ENCODE peak calls at places on chromosomes 6 and 20, in seven cellular contexts. One of them, this sample, is unnamed.

GRCh38 chr20:35120012-35120701 is 27.0 kb downstream of the EDEM2 start:
- DNase-seq in Calu3: peak
- DNase-seq in AG04450: peak
- DNase-seq in activated CD8-positive, alpha-beta T cell treated with anti-CD3 and anti-CD28 coated beads for 36 hours: peak
- DNase-seq in PC-9: peak
- DNase-seq in astrocyte of the spinal cord: peak
- DNase-seq in AG10803: no peak
- DNase-seq in this sample: no peak

GRCh38 chr6:143759666-143760065 is 81.9 kb downstream of the PHACTR2 start:
- DNase-seq in astrocyte of the spinal cord: no peak
- DNase-seq in PC-9: no peak
- DNase-seq in Calu3: no peak
- DNase-seq in AG10803: peak
- DNase-seq in AG04450: no peak
- DNase-seq in activated CD8-positive, alpha-beta T cell treated with anti-CD3 and anti-CD28 coated beads for 36 hours: no peak
- DNase-seq in this sample: no peak

GRCh38 chr6:18314317-18314997 is 50.1 kb upstream of the DEK start:
- DNase-seq in activated CD8-positive, alpha-beta T cell treated with anti-CD3 and anti-CD28 coated beads for 36 hours: no peak
- DNase-seq in PC-9: no peak
- DNase-seq in AG04450: no peak
- DNase-seq in astrocyte of the spinal cord: no peak
- DNase-seq in Calu3: no peak
- DNase-seq in AG10803: no peak
- DNase-seq in this sample: no peak

GRCh38 chr20:1178623-1179022 is 6.2 kb downstream of the TMEM74B start:
- DNase-seq in activated CD8-positive, alpha-beta T cell treated with anti-CD3 and anti-CD28 coated beads for 36 hours: no peak
- DNase-seq in astrocyte of the spinal cord: no peak
- DNase-seq in Calu3: no peak
- DNase-seq in AG10803: no peak
- DNase-seq in AG04450: no peak
- DNase-seq in PC-9: no peak
- DNase-seq in this sample: no peak

GRCh38 chr6:35371494-35372262 is 29.3 kb downstream of the PPARD start:
- DNase-seq in AG04450: no peak
- DNase-seq in astrocyte of the spinal cord: no peak
- DNase-seq in activated CD8-positive, alpha-beta T cell treated with anti-CD3 and anti-CD28 coated beads for 36 hours: no peak
- DNase-seq in AG10803: no peak
- DNase-seq in PC-9: no peak
- DNase-seq in Calu3: no peak
- DNase-seq in this sample: no peak

GRCh38 chr20:58025233-58025632 is 203.2 kb downstream of the ANKRD60 start:
- DNase-seq in AG10803: no peak
- DNase-seq in activated CD8-positive, alpha-beta T cell treated with anti-CD3 and anti-CD28 coated beads for 36 hours: no peak
- DNase-seq in Calu3: no peak
- DNase-seq in astrocyte of the spinal cord: no peak
- DNase-seq in AG04450: no peak
- DNase-seq in PC-9: no peak
- DNase-seq in this sample: no peak

GRCh38 chr20:32364554-32365208 is 6.5 kb downstream of the ASXL1 start:
- DNase-seq in AG04450: no peak
- DNase-seq in Calu3: no peak
- DNase-seq in astrocyte of the spinal cord: no peak
- DNase-seq in activated CD8-positive, alpha-beta T cell treated with anti-CD3 and anti-CD28 coated beads for 36 hours: no peak
- DNase-seq in PC-9: no peak
- DNase-seq in AG10803: no peak
- DNase-seq in this sample: no peak

GRCh38 chr6:131163886-131164285 is 28.6 kb downstream of the AKAP7 start:
- DNase-seq in activated CD8-positive, alpha-beta T cell treated with anti-CD3 and anti-CD28 coated beads for 36 hours: no peak
- DNase-seq in AG04450: no peak
- DNase-seq in Calu3: no peak
- DNase-seq in PC-9: no peak
- DNase-seq in astrocyte of the spinal cord: no peak
- DNase-seq in AG10803: no peak
- DNase-seq in this sample: no peak

GRCh38 chr6:87436435-87436834 is 28.7 kb downstream of the CFAP206 start:
- DNase-seq in AG10803: peak
- DNase-seq in astrocyte of the spinal cord: peak
- DNase-seq in PC-9: peak
- DNase-seq in activated CD8-positive, alpha-beta T cell treated with anti-CD3 and anti-CD28 coated beads for 36 hours: peak
- DNase-seq in AG04450: peak
- DNase-seq in Calu3: peak
- DNase-seq in this sample: peak

GRCh38 chr6:83962592-83962991 is 71.0 kb upstream of the MRAP2 start:
- DNase-seq in Calu3: no peak
- DNase-seq in astrocyte of the spinal cord: no peak
- DNase-seq in PC-9: no peak
- DNase-seq in AG04450: no peak
- DNase-seq in AG10803: no peak
- DNase-seq in activated CD8-positive, alpha-beta T cell treated with anti-CD3 and anti-CD28 coated beads for 36 hours: no peak
- DNase-seq in this sample: no peak

GRCh38 chr6:144712541-144712940 is 427.4 kb downstream of the UTRN start:
- DNase-seq in astrocyte of the spinal cord: no peak
- DNase-seq in AG10803: peak
- DNase-seq in AG04450: no peak
- DNase-seq in activated CD8-positive, alpha-beta T cell treated with anti-CD3 and anti-CD28 coated beads for 36 hours: no peak
- DNase-seq in Calu3: no peak
- DNase-seq in PC-9: no peak
- DNase-seq in this sample: peak

GRCh38 chr20:14553774-14554524 is 216.5 kb upstream of the FLRT3 start:
- DNase-seq in activated CD8-positive, alpha-beta T cell treated with anti-CD3 and anti-CD28 coated beads for 36 hours: no peak
- DNase-seq in AG04450: no peak
- DNase-seq in PC-9: no peak
- DNase-seq in AG10803: peak
- DNase-seq in Calu3: no peak
- DNase-seq in astrocyte of the spinal cord: peak
- DNase-seq in this sample: no peak

GRCh38 chr6:150560004-150560883 is 39.4 kb upstream of the PLEKHG1 start:
- DNase-seq in activated CD8-positive, alpha-beta T cell treated with anti-CD3 and anti-CD28 coated beads for 36 hours: no peak
- DNase-seq in astrocyte of the spinal cord: no peak
- DNase-seq in AG04450: no peak
- DNase-seq in PC-9: no peak
- DNase-seq in AG10803: no peak
- DNase-seq in Calu3: peak
- DNase-seq in this sample: no peak

GRCh38 chr20:1710484-1710883 is 52.9 kb upstream of the SIRPG start:
- DNase-seq in AG04450: no peak
- DNase-seq in AG10803: no peak
- DNase-seq in astrocyte of the spinal cord: no peak
- DNase-seq in PC-9: no peak
- DNase-seq in activated CD8-positive, alpha-beta T cell treated with anti-CD3 and anti-CD28 coated beads for 36 hours: no peak
- DNase-seq in Calu3: no peak
- DNase-seq in this sample: no peak

GRCh38 chr20:967796-968742 is 34.0 kb downstream of the RSPO4 start:
- DNase-seq in activated CD8-positive, alpha-beta T cell treated with anti-CD3 and anti-CD28 coated beads for 36 hours: peak
- DNase-seq in Calu3: peak
- DNase-seq in AG10803: peak
- DNase-seq in PC-9: no peak
- DNase-seq in AG04450: no peak
- DNase-seq in astrocyte of the spinal cord: peak
- DNase-seq in this sample: no peak

GRCh38 chr6:143498428-143498827 is 13.1 kb downstream of the FUCA2 start:
- DNase-seq in PC-9: no peak
- DNase-seq in AG10803: no peak
- DNase-seq in AG04450: no peak
- DNase-seq in activated CD8-positive, alpha-beta T cell treated with anti-CD3 and anti-CD28 coated beads for 36 hours: no peak
- DNase-seq in Calu3: no peak
- DNase-seq in astrocyte of the spinal cord: no peak
- DNase-seq in this sample: no peak

GRCh38 chr20:51420111-51420510 is 122.4 kb downstream of the NFATC2 start:
- DNase-seq in astrocyte of the spinal cord: no peak
- DNase-seq in AG10803: peak
- DNase-seq in Calu3: no peak
- DNase-seq in AG04450: no peak
- DNase-seq in PC-9: peak
- DNase-seq in activated CD8-positive, alpha-beta T cell treated with anti-CD3 and anti-CD28 coated beads for 36 hours: no peak
- DNase-seq in this sample: no peak

GRCh38 chr20:53354314-53354713 is 239.3 kb downstream of the ZNF217 start:
- DNase-seq in PC-9: no peak
- DNase-seq in astrocyte of the spinal cord: no peak
- DNase-seq in AG10803: no peak
- DNase-seq in activated CD8-positive, alpha-beta T cell treated with anti-CD3 and anti-CD28 coated beads for 36 hours: no peak
- DNase-seq in AG04450: no peak
- DNase-seq in Calu3: no peak
- DNase-seq in this sample: no peak

GRCh38 chr6:75397806-75398465 is 95.7 kb downstream of the FILIP1 start:
- DNase-seq in Calu3: no peak
- DNase-seq in AG04450: no peak
- DNase-seq in activated CD8-positive, alpha-beta T cell treated with anti-CD3 and anti-CD28 coated beads for 36 hours: no peak
- DNase-seq in PC-9: no peak
- DNase-seq in AG10803: peak
- DNase-seq in astrocyte of the spinal cord: peak
- DNase-seq in this sample: no peak

GRCh38 chr6:116779569-116780164 is 14.1 kb upstream of the FAM162B start:
- DNase-seq in astrocyte of the spinal cord: peak
- DNase-seq in Calu3: peak
- DNase-seq in AG10803: peak
- DNase-seq in AG04450: no peak
- DNase-seq in PC-9: no peak
- DNase-seq in activated CD8-positive, alpha-beta T cell treated with anti-CD3 and anti-CD28 coated beads for 36 hours: no peak
- DNase-seq in this sample: peak

GRCh38 chr6:105675715-105676397 is 273.0 kb upstream of the PREP start:
- DNase-seq in astrocyte of the spinal cord: peak
- DNase-seq in AG10803: peak
- DNase-seq in Calu3: no peak
- DNase-seq in PC-9: peak
- DNase-seq in activated CD8-positive, alpha-beta T cell treated with anti-CD3 and anti-CD28 coated beads for 36 hours: peak
- DNase-seq in AG04450: peak
- DNase-seq in this sample: peak

GRCh38 chr6:159966339-159966738 is 2.5 kb upstream of the IGF2R start:
- DNase-seq in PC-9: no peak
- DNase-seq in AG04450: no peak
- DNase-seq in AG10803: no peak
- DNase-seq in activated CD8-positive, alpha-beta T cell treated with anti-CD3 and anti-CD28 coated beads for 36 hours: no peak
- DNase-seq in Calu3: no peak
- DNase-seq in astrocyte of the spinal cord: no peak
- DNase-seq in this sample: no peak
- TF ChIP-seq CTCF in PC-9: no peak
- TF ChIP-seq CTCF in AG04450: no peak
- TF ChIP-seq CTCF in AG10803: no peak
- TF ChIP-seq CTCF in activated CD8-positive, alpha-beta T cell treated with anti-CD3 and anti-CD28 coated beads for 36 hours: no peak
- TF ChIP-seq CTCF in Calu3: no peak
- TF ChIP-seq CTCF in astrocyte of the spinal cord: no peak
- TF ChIP-seq CTCF in this sample: no peak

DNA sequence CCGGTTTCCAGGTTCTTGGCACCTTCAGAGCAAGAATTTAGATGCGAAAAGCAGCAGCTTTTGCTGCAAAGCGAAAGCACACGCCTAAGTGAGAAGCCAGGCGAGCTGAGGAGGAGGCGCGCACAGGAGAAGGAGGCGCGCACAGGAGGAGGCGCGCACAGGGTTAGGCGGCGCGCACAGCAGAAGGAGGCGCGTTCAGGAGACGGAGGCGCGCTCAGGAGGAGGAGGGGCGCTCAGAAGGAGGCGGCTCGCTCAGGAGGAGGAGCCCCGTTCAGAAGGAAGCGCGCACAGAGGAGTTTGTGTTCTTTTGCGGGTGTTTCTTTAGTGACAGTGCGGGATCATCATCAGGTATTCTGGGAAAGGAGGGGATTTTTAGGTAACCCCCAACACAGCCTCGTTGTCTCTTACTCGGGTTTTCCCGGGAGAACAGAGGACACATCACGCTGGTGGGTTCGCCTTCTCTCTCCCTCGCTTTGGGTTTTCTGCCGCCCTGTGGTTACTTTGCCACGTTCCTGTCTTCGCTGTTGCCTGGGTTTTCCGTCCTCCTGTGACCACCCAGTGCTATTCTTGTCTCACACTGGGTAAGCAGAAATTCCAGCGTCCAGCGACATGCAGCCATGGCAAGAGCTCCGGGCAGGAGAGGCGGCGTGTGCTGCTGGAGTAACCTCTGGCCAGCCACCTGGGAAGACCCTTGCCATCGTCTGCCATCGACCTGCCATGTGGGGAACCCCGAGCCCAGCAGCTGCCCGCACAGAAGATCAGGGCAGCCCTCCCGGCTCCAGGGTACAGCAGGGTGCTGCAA is 47.0 kb downstream of the WDR27 start:
- DNase-seq in PC-9: no peak
- DNase-seq in Calu3: peak
- DNase-seq in AG10803: peak
- DNase-seq in AG04450: peak
- DNase-seq in activated CD8-positive, alpha-beta T cell treated with anti-CD3 and anti-CD28 coated beads for 36 hours: peak
- DNase-seq in astrocyte of the spinal cord: peak
- DNase-seq in this sample: peak
- TF ChIP-seq CTCF in PC-9: no peak
- TF ChIP-seq CTCF in Calu3: no peak
- TF ChIP-seq CTCF in AG10803: peak
- TF ChIP-seq CTCF in AG04450: peak
- TF ChIP-seq CTCF in activated CD8-positive, alpha-beta T cell treated with anti-CD3 and anti-CD28 coated beads for 36 hours: no peak
- TF ChIP-seq CTCF in astrocyte of the spinal cord: peak
- TF ChIP-seq CTCF in this sample: peak

DNA sequence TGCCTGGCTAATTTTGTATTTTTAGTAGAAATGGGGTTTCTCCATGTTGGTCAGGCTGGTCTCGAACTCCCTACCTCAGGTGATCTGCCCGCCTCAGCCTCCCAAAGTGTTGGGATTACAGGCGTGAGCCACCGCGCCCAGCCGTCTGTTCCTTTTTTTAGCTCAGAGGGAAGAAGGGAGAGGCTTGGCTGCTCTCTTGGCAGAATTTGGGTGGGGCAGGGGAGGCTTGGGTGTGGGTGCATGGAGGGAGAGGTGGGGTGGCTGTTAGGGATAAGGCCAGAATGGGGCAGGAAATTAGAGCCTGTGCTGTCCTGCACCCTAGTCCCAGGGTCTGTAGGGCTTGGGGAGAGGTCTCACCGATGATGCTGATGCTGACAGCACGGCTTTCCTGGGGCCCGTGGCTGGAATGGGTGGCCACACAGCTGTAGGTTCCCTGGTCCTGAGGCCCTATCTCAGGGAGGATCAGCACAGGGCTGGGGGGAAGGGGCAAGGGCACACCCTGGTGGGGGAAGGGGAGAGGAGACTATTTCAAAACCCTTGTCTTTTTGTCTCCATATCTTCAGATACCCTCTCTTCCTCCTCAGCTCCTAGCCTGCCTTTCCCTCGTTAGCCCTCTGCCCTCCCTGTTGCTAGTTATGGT is 2.0 kb downstream of the AGER start:
- DNase-seq in astrocyte of the spinal cord: no peak
- DNase-seq in AG04450: no peak
- DNase-seq in Calu3: no peak
- DNase-seq in PC-9: no peak
- DNase-seq in activated CD8-positive, alpha-beta T cell treated with anti-CD3 and anti-CD28 coated beads for 36 hours: no peak
- DNase-seq in AG10803: no peak
- DNase-seq in this sample: no peak
- TF ChIP-seq CTCF in astrocyte of the spinal cord: no peak
- TF ChIP-seq CTCF in AG04450: no peak
- TF ChIP-seq CTCF in Calu3: no peak
- TF ChIP-seq CTCF in PC-9: no peak
- TF ChIP-seq CTCF in activated CD8-positive, alpha-beta T cell treated with anti-CD3 and anti-CD28 coated beads for 36 hours: no peak
- TF ChIP-seq CTCF in AG10803: no peak
- TF ChIP-seq CTCF in this sample: no peak

DNA sequence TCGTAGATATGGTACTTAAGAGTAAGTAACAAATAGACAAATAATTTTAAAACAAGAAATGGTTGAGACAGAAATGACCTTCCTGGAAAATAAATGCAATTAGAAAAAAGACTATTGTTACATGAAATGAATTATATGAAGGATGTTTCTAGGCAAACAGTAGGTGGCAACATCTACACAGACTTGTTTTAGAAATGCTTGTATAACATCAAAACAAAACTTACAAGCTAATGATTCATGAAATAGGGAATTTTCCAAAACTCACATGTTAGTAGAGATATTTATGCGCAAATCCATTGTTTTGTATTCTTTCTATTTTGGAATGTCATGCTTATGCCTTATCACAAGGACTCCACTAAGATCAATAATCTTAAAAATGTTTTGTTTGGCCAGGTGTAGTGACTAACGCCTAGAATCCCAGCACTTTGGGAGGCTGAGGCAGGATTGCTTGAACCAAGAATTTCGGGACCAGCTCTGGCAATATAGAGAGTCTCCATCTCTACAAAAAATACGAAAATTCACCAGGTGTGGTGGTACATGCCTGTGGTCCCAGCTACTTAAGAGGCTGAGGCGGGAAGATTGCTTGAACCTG is 32.3 kb upstream of the LGSN start:
- DNase-seq in PC-9: peak
- DNase-seq in activated CD8-positive, alpha-beta T cell treated with anti-CD3 and anti-CD28 coated beads for 36 hours: no peak
- DNase-seq in AG10803: peak
- DNase-seq in Calu3: no peak
- DNase-seq in AG04450: peak
- DNase-seq in astrocyte of the spinal cord: peak
- DNase-seq in this sample: peak
- TF ChIP-seq CTCF in PC-9: peak
- TF ChIP-seq CTCF in activated CD8-positive, alpha-beta T cell treated with anti-CD3 and anti-CD28 coated beads for 36 hours: no peak
- TF ChIP-seq CTCF in AG10803: peak
- TF ChIP-seq CTCF in Calu3: no peak
- TF ChIP-seq CTCF in AG04450: peak
- TF ChIP-seq CTCF in astrocyte of the spinal cord: peak
- TF ChIP-seq CTCF in this sample: peak

This sample was measured in AG09319.